ENCODE peak calls at places on chromosomes 4 and X, in five cellular contexts. E is colonic mucosa; M is activated CD4-positive, alpha-beta T cell treated with anti-CD3 and anti-CD28 coated beads, Interleukin-2, amount 10 ng/mL, durations not matched to agents 7 days and 5 days; Z is CD4-positive, alpha-beta memory T cell; H is nephron progenitor cell. A is an unnamed sample.
A peak's percentile ranks its signal among the peaks of the same experiment; 100 is the strongest.

GRCh38 chrX:37800762-37801161 is 20.9 kb downstream of the CYBB start:
- DNase-seq in E (no peak), M (no peak), Z (no peak), H (no peak), A (no peak)

GRCh38 chr4:73573794-73574528 is 46.3 kb downstream of the RASSF6 start:
- DNase-seq in E (peak; percentile 76), M (peak; percentile 41), Z (no peak), H (peak; percentile 75), A (peak; percentile 70)

GRCh38 chrX:117517994-117518393 is 598.6 kb downstream of the KLHL13 start:
- DNase-seq in E (no peak), M (no peak), Z (no peak), H (no peak), A (no peak)

GRCh38 chr4:5992171-5993062 is 25.8 kb downstream of the C4orf50 start:
- DNase-seq in E (no peak), M (no peak), Z (no peak), H (no peak), A (no peak)

GRCh38 chrX:41688835-41689234 is at the start of gene GPR34:
- DNase-seq in E (no peak), M (peak; percentile 15), Z (no peak), H (no peak), A (no peak)

GRCh38 chr4:188550296-188550695 is 411.1 kb downstream of the TRIML1 start:
- DNase-seq in E (no peak), M (no peak), Z (no peak), H (peak; percentile 9), A (no peak)

GRCh38 chrX:49303346-49303745 is at the start of gene GAGE10:
- DNase-seq in E (no peak), M (no peak), Z (no peak), H (no peak), A (no peak)

GRCh38 chr4:113050837-113051236 is 1.4 kb downstream of the ANK2 start:
- DNase-seq in E (no peak), M (no peak), Z (no peak), H (no peak), A (no peak)

GRCh38 chr4:146194212-146194611 is 18.7 kb downstream of the LSM6 start:
- DNase-seq in E (no peak), M (no peak), Z (no peak), H (no peak), A (no peak)

GRCh38 chrX:12970691-12971202 is 4.2 kb upstream of the TMSB4X start:
- DNase-seq in E (no peak), M (peak; percentile 55), Z (peak; percentile 83), H (no peak), A (peak; percentile 55)

GRCh38 chr4:53010320-53010719 is 148.2 kb downstream of the RASL11B start:
- DNase-seq in E (no peak), M (no peak), Z (no peak), H (no peak), A (no peak)

GRCh38 chr4:149441338-149441737 is 374.3 kb downstream of the IQCM start:
- DNase-seq in E (no peak), M (no peak), Z (no peak), H (no peak), A (no peak)

GRCh38 chrX:87409113-87409841 is 108.3 kb upstream of the KLHL4 start:
- DNase-seq in E (peak; percentile 18), M (no peak), Z (no peak), H (no peak), A (peak; percentile 22)